ENCODE peak calls at places on chromosomes 3 and 15, in eight cellular contexts. One of them, this sample, is unnamed.

GRCh38 chr15:52672661-52673060 is 6.5 kb downstream of the ATOSA start:
- DNase-seq in GM12878: no peak
- DNase-seq in fibroblast of mammary gland: no peak
- DNase-seq in GM12864: no peak
- DNase-seq in esophagus muscularis mucosa: no peak
- DNase-seq in foreskin fibroblast: no peak
- DNase-seq in brain microvascular endothelial cell: no peak
- DNase-seq in BE2C: no peak
- DNase-seq in this sample: no peak

GRCh38 chr3:172074578-172074977 is 35.2 kb downstream of the FNDC3B start:
- DNase-seq in GM12878: no peak
- DNase-seq in fibroblast of mammary gland: peak
- DNase-seq in GM12864: no peak
- DNase-seq in esophagus muscularis mucosa: no peak
- DNase-seq in foreskin fibroblast: peak
- DNase-seq in brain microvascular endothelial cell: no peak
- DNase-seq in BE2C: no peak
- DNase-seq in this sample: no peak

GRCh38 chr15:92393287-92393993 is at the start of gene ST8SIA2:
- DNase-seq in GM12878: no peak
- DNase-seq in fibroblast of mammary gland: peak
- DNase-seq in GM12864: no peak
- DNase-seq in esophagus muscularis mucosa: no peak
- DNase-seq in foreskin fibroblast: no peak
- DNase-seq in brain microvascular endothelial cell: no peak
- DNase-seq in BE2C: peak
- DNase-seq in this sample: no peak

GRCh38 chr15:81480645-81481053 is 106.6 kb upstream of the TMC3 start:
- DNase-seq in GM12878: peak
- DNase-seq in fibroblast of mammary gland: peak
- DNase-seq in GM12864: peak
- DNase-seq in esophagus muscularis mucosa: no peak
- DNase-seq in foreskin fibroblast: peak
- DNase-seq in brain microvascular endothelial cell: peak
- DNase-seq in BE2C: peak
- DNase-seq in this sample: peak

GRCh38 chr15:98547255-98547654 is 101.1 kb upstream of the IGF1R start:
- DNase-seq in GM12878: no peak
- DNase-seq in fibroblast of mammary gland: no peak
- DNase-seq in GM12864: no peak
- DNase-seq in esophagus muscularis mucosa: no peak
- DNase-seq in foreskin fibroblast: no peak
- DNase-seq in brain microvascular endothelial cell: no peak
- DNase-seq in BE2C: no peak
- DNase-seq in this sample: no peak

GRCh38 chr15:78054971-78055370 is 22.5 kb downstream of the TBC1D2B start:
- DNase-seq in GM12878: no peak
- DNase-seq in fibroblast of mammary gland: no peak
- DNase-seq in GM12864: no peak
- DNase-seq in esophagus muscularis mucosa: no peak
- DNase-seq in foreskin fibroblast: no peak
- DNase-seq in brain microvascular endothelial cell: no peak
- DNase-seq in BE2C: no peak
- DNase-seq in this sample: no peak

GRCh38 chr3:133268772-133269171 is 131.1 kb upstream of the BFSP2 start:
- DNase-seq in GM12878: no peak
- DNase-seq in fibroblast of mammary gland: no peak
- DNase-seq in GM12864: no peak
- DNase-seq in esophagus muscularis mucosa: no peak
- DNase-seq in foreskin fibroblast: no peak
- DNase-seq in brain microvascular endothelial cell: no peak
- DNase-seq in BE2C: peak
- DNase-seq in this sample: no peak

GRCh38 chr3:16508591-16508995 is 4.9 kb downstream of the RFTN1 start:
- DNase-seq in GM12878: no peak
- DNase-seq in fibroblast of mammary gland: peak
- DNase-seq in GM12864: peak
- DNase-seq in esophagus muscularis mucosa: no peak
- DNase-seq in foreskin fibroblast: no peak
- DNase-seq in brain microvascular endothelial cell: no peak
- DNase-seq in BE2C: no peak
- DNase-seq in this sample: peak

GRCh38 chr3:155243512-155243921 is 50.0 kb downstream of the STRIT1 start:
- DNase-seq in GM12878: no peak
- DNase-seq in fibroblast of mammary gland: peak
- DNase-seq in GM12864: no peak
- DNase-seq in esophagus muscularis mucosa: no peak
- DNase-seq in foreskin fibroblast: peak
- DNase-seq in brain microvascular endothelial cell: no peak
- DNase-seq in BE2C: no peak
- DNase-seq in this sample: peak

GRCh38 chr15:80459380-80459779 is 55.2 kb downstream of the ARNT2 start:
- DNase-seq in GM12878: no peak
- DNase-seq in fibroblast of mammary gland: no peak
- DNase-seq in GM12864: no peak
- DNase-seq in esophagus muscularis mucosa: no peak
- DNase-seq in foreskin fibroblast: no peak
- DNase-seq in brain microvascular endothelial cell: no peak
- DNase-seq in BE2C: no peak
- DNase-seq in this sample: no peak

GRCh38 chr3:64902117-64902516 is 214.3 kb upstream of the ADAMTS9 start:
- DNase-seq in GM12878: no peak
- DNase-seq in fibroblast of mammary gland: no peak
- DNase-seq in GM12864: no peak
- DNase-seq in esophagus muscularis mucosa: no peak
- DNase-seq in foreskin fibroblast: no peak
- DNase-seq in brain microvascular endothelial cell: no peak
- DNase-seq in BE2C: no peak
- DNase-seq in this sample: peak

GRCh38 chr3:113167929-113168771 is 43.2 kb upstream of the BOC start:
- DNase-seq in GM12878: no peak
- DNase-seq in fibroblast of mammary gland: no peak
- DNase-seq in GM12864: no peak
- DNase-seq in esophagus muscularis mucosa: peak
- DNase-seq in foreskin fibroblast: no peak
- DNase-seq in brain microvascular endothelial cell: no peak
- DNase-seq in BE2C: no peak
- DNase-seq in this sample: no peak

GRCh38 chr3:140023616-140024530 is 88.9 kb downstream of the CLSTN2 start:
- DNase-seq in GM12878: no peak
- DNase-seq in fibroblast of mammary gland: no peak
- DNase-seq in GM12864: no peak
- DNase-seq in esophagus muscularis mucosa: peak
- DNase-seq in foreskin fibroblast: no peak
- DNase-seq in brain microvascular endothelial cell: no peak
- DNase-seq in BE2C: peak
- DNase-seq in this sample: peak

GRCh38 chr15:58302832-58303231 is 129.0 kb upstream of the LIPC start:
- DNase-seq in GM12878: no peak
- DNase-seq in fibroblast of mammary gland: no peak
- DNase-seq in GM12864: no peak
- DNase-seq in esophagus muscularis mucosa: no peak
- DNase-seq in foreskin fibroblast: no peak
- DNase-seq in brain microvascular endothelial cell: no peak
- DNase-seq in BE2C: no peak
- DNase-seq in this sample: no peak

GRCh38 chr3:28250999-28251398 is 9.6 kb downstream of the CMC1 start:
- DNase-seq in GM12878: no peak
- DNase-seq in fibroblast of mammary gland: peak
- DNase-seq in GM12864: no peak
- DNase-seq in esophagus muscularis mucosa: no peak
- DNase-seq in foreskin fibroblast: no peak
- DNase-seq in brain microvascular endothelial cell: no peak
- DNase-seq in BE2C: no peak
- DNase-seq in this sample: no peak

GRCh38 chr15:39465843-39466242 is 115.0 kb upstream of the THBS1 start:
- DNase-seq in GM12878: no peak
- DNase-seq in fibroblast of mammary gland: peak
- DNase-seq in GM12864: no peak
- DNase-seq in esophagus muscularis mucosa: no peak
- DNase-seq in foreskin fibroblast: peak
- DNase-seq in brain microvascular endothelial cell: no peak
- DNase-seq in BE2C: no peak
- DNase-seq in this sample: no peak
- TF ChIP-seq CTCF in GM12878: no peak
- TF ChIP-seq CTCF in fibroblast of mammary gland: no peak
- TF ChIP-seq CTCF in GM12864: no peak
- TF ChIP-seq CTCF in esophagus muscularis mucosa: no peak
- TF ChIP-seq CTCF in foreskin fibroblast: no peak
- TF ChIP-seq CTCF in brain microvascular endothelial cell: no peak
- TF ChIP-seq CTCF in BE2C: no peak
- TF ChIP-seq CTCF in this sample: no peak

GRCh38 chr3:73681198-73681597 is 56.5 kb upstream of the PDZRN3 start:
- DNase-seq in GM12878: no peak
- DNase-seq in fibroblast of mammary gland: no peak
- DNase-seq in GM12864: no peak
- DNase-seq in esophagus muscularis mucosa: no peak
- DNase-seq in foreskin fibroblast: no peak
- DNase-seq in brain microvascular endothelial cell: no peak
- DNase-seq in BE2C: no peak
- DNase-seq in this sample: no peak
- H3K4me3 ChIP-seq in GM12878: no peak
- H3K4me3 ChIP-seq in fibroblast of mammary gland: no peak
- H3K4me3 ChIP-seq in GM12864: no peak
- H3K4me3 ChIP-seq in esophagus muscularis mucosa: no peak
- H3K4me3 ChIP-seq in foreskin fibroblast: no peak
- H3K4me3 ChIP-seq in brain microvascular endothelial cell: no peak
- H3K4me3 ChIP-seq in BE2C: no peak
- H3K4me3 ChIP-seq in this sample: no peak

GRCh38 chr3:131317667-131318066 is 63.9 kb upstream of the NUDT16 start:
- DNase-seq in GM12878: no peak
- DNase-seq in fibroblast of mammary gland: no peak
- DNase-seq in GM12864: no peak
- DNase-seq in esophagus muscularis mucosa: no peak
- DNase-seq in foreskin fibroblast: no peak
- DNase-seq in brain microvascular endothelial cell: no peak
- DNase-seq in BE2C: no peak
- DNase-seq in this sample: no peak
- TF ChIP-seq CTCF in GM12878: no peak
- TF ChIP-seq CTCF in fibroblast of mammary gland: no peak
- TF ChIP-seq CTCF in GM12864: no peak
- TF ChIP-seq CTCF in esophagus muscularis mucosa: no peak
- TF ChIP-seq CTCF in foreskin fibroblast: no peak
- TF ChIP-seq CTCF in brain microvascular endothelial cell: no peak
- TF ChIP-seq CTCF in BE2C: no peak
- TF ChIP-seq CTCF in this sample: no peak

GRCh38 chr3:52536112-52536368 is 365 bp upstream of the UQCC5 start:
- DNase-seq in GM12878: no peak
- DNase-seq in fibroblast of mammary gland: no peak
- DNase-seq in GM12864: no peak
- DNase-seq in esophagus muscularis mucosa: no peak
- DNase-seq in foreskin fibroblast: no peak
- DNase-seq in brain microvascular endothelial cell: no peak
- DNase-seq in BE2C: no peak
- DNase-seq in this sample: no peak
- H3K4me3 ChIP-seq in GM12878: no peak
- H3K4me3 ChIP-seq in fibroblast of mammary gland: peak
- H3K4me3 ChIP-seq in GM12864: no peak
- H3K4me3 ChIP-seq in esophagus muscularis mucosa: peak
- H3K4me3 ChIP-seq in foreskin fibroblast: no peak
- H3K4me3 ChIP-seq in brain microvascular endothelial cell: no peak
- H3K4me3 ChIP-seq in BE2C: peak
- H3K4me3 ChIP-seq in this sample: peak

This sample was measured in fibroblast of the aortic adventitia.